ENCODE peak calls at places on chromosomes 11 and 22, in eight cellular contexts. T is GM19239; C is activated CD8-positive, alpha-beta T cell treated with anti-CD3 and anti-CD28 coated beads, Interleukin-2, amount 10 ng/mL, durations not matched to agents 7 days and 5 days; X is astrocyte of the hippocampus; H is HepG2; G is activated CD8-positive, alpha-beta memory T cell treated with anti-CD3 and anti-CD28 coated beads for 4 hours; B is CD8-positive, alpha-beta T cell; N is mucosa of gallbladder. L is an unnamed sample.

GRCh38 chr11:61966673-61967176 is 709 bp downstream of the FTH1 start:
- DNase-seq in T (no peak), C (peak), X (peak), H (no peak), G (no peak), B (peak), N (no peak), L (no peak)

GRCh38 chr11:17221968-17222367 is 14.2 kb upstream of the PIK3C2A start:
- DNase-seq in T (no peak), C (no peak), X (peak), H (no peak), G (no peak), B (no peak), N (no peak), L (no peak)

GRCh38 chr11:20367313-20367948 is 3.9 kb downstream of the HTATIP2 start:
- DNase-seq in T (no peak), C (peak), X (peak), H (peak), G (peak), B (no peak), N (peak), L (no peak)

GRCh38 chr22:23837911-23838685 is 708 bp downstream of the DERL3 start:
- DNase-seq in T (no peak), C (no peak), X (no peak), H (no peak), G (no peak), B (no peak), N (no peak), L (no peak)

GRCh38 chr11:120305286-120305685 is 19.8 kb upstream of the TLCD5 start:
- DNase-seq in T (no peak), C (no peak), X (no peak), H (no peak), G (no peak), B (no peak), N (peak), L (no peak)

GRCh38 chr11:59616396-59616982 is 915 bp upstream of the OSBP start:
- DNase-seq in T (no peak), C (no peak), X (no peak), H (peak), G (no peak), B (no peak), N (no peak), L (no peak)

GRCh38 chr11:8293171-8293570 is 29.5 kb upstream of the LMO1 start:
- DNase-seq in T (no peak), C (no peak), X (no peak), H (no peak), G (no peak), B (no peak), N (no peak), L (no peak)

GRCh38 chr22:30868663-30869385 is 99.8 kb downstream of the MORC2 start:
- DNase-seq in T (no peak), C (no peak), X (peak), H (no peak), G (no peak), B (no peak), N (no peak), L (no peak)

GRCh38 chr11:123454060-123454651 is 24.1 kb downstream of the GRAMD1B start:
- DNase-seq in T (no peak), C (peak), X (peak), H (no peak), G (peak), B (peak), N (peak), L (no peak)

GRCh38 chr11:33259869-33260268 is 2.7 kb downstream of the HIPK3 start:
- DNase-seq in T (no peak), C (no peak), X (no peak), H (no peak), G (no peak), B (no peak), N (no peak), L (no peak)

GRCh38 chr22:40637181-40638150 is 947 bp upstream of the MRTFA start:
- DNase-seq in T (no peak), C (peak), X (no peak), H (no peak), G (peak), B (no peak), N (no peak), L (no peak)

GRCh38 chr11:68343761-68344256 is 31.4 kb downstream of the LRP5 start:
- DNase-seq in T (no peak), C (no peak), X (no peak), H (peak), G (no peak), B (no peak), N (peak), L (peak)

GRCh38 chr22:36160499-36160942 is at the start of gene APOL3:
- DNase-seq in T (no peak), C (peak), X (peak), H (no peak), G (no peak), B (peak), N (peak), L (peak)

GRCh38 chr22:46626911-46627805 is 7.0 kb downstream of the GRAMD4 start:
- DNase-seq in T (no peak), C (no peak), X (no peak), H (no peak), G (no peak), B (no peak), N (no peak), L (no peak)

GRCh38 chr11:124669193-124669592 is 4.3 kb downstream of the SIAE start:
- DNase-seq in T (peak), C (peak), X (peak), H (peak), G (peak), B (peak), N (peak), L (peak)

GRCh38 chr11:44268073-44268806 is 41.7 kb downstream of the ALX4 start:
- DNase-seq in T (no peak), C (no peak), X (no peak), H (no peak), G (no peak), B (no peak), N (no peak), L (no peak)

GRCh38 chr11:125300791-125301218 is 136.3 kb downstream of the PKNOX2 start:
- DNase-seq in T (no peak), C (no peak), X (peak), H (no peak), G (no peak), B (no peak), N (no peak), L (peak)

GRCh38 chr11:67564230-67564629 is 19.4 kb upstream of the GSTP1 start:
- DNase-seq in T (no peak), C (no peak), X (no peak), H (no peak), G (no peak), B (no peak), N (no peak), L (no peak)

GRCh38 chr11:127054153-127054552 is 53.6 kb upstream of the KIRREL3 start:
- DNase-seq in T (no peak), C (no peak), X (no peak), H (no peak), G (no peak), B (no peak), N (no peak), L (no peak)

GRCh38 chr11:19697721-19698121 is 14.9 kb upstream of the NAV2 start:
- DNase-seq in T (no peak), C (no peak), X (no peak), H (no peak), G (no peak), B (no peak), N (no peak), L (peak)

GRCh38 chr11:118933486-118933885 is 7.8 kb upstream of the BCL9L start:
- DNase-seq in T (no peak), C (no peak), X (no peak), H (no peak), G (no peak), B (no peak), N (no peak), L (no peak)

GRCh38 chr22:49961601-49962011 is 1.0 kb downstream of the PIM3 start:
- DNase-seq in T (no peak), C (no peak), X (peak), H (no peak), G (no peak), B (peak), N (no peak), L (no peak)

GRCh38 chr11:68016904-68017817 is 7.0 kb downstream of the ALDH3B1 start:
- DNase-seq in T (no peak), C (no peak), X (no peak), H (peak), G (no peak), B (no peak), N (no peak), L (no peak)

GRCh38 chr11:11992257-11992690 is 16.2 kb downstream of the DKK3 start:
- DNase-seq in T (no peak), C (no peak), X (peak), H (peak), G (no peak), B (no peak), N (no peak), L (no peak)

GRCh38 chr22:35154937-35155387 is 89.0 kb downstream of the ISX start:
- DNase-seq in T (peak), C (peak), X (peak), H (peak), G (no peak), B (no peak), N (peak), L (peak)

GRCh38 chr11:110522456-110522855 is 92.7 kb downstream of the FDX1 start:
- DNase-seq in T (no peak), C (no peak), X (no peak), H (no peak), G (no peak), B (no peak), N (no peak), L (no peak)

GRCh38 chr11:7666292-7666866 is 6.9 kb downstream of the CYB5R2 start:
- DNase-seq in T (no peak), C (no peak), X (no peak), H (no peak), G (no peak), B (no peak), N (no peak), L (no peak)

GRCh38 chr11:56948991-56949390 is 39.7 kb upstream of the OR5AK2 start:
- DNase-seq in T (no peak), C (no peak), X (no peak), H (no peak), G (no peak), B (no peak), N (no peak), L (no peak)

GRCh38 chr22:49284389-49284788 is 543.3 kb downstream of the BRD1 start:
- DNase-seq in T (no peak), C (no peak), X (no peak), H (no peak), G (no peak), B (no peak), N (no peak), L (no peak)

GRCh38 chr11:73157141-73158010 is 15.3 kb upstream of the FCHSD2 start:
- DNase-seq in T (no peak), C (no peak), X (peak), H (peak), G (no peak), B (no peak), N (peak), L (no peak)

GRCh38 chr11:115042002-115042401 is 363.7 kb downstream of the NXPE2 start:
- DNase-seq in T (no peak), C (no peak), X (no peak), H (no peak), G (no peak), B (no peak), N (no peak), L (no peak)

GRCh38 chr22:22706253-22706940 is 62.0 kb downstream of the GGTLC2 start:
- DNase-seq in T (no peak), C (no peak), X (no peak), H (no peak), G (no peak), B (peak), N (no peak), L (no peak)

GRCh38 chr11:95925011-95925410 is 1.1 kb upstream of the MTMR2 start:
- DNase-seq in T (no peak), C (no peak), X (peak), H (peak), G (no peak), B (no peak), N (no peak), L (no peak)

GRCh38 chr11:115276182-115276581 is 228.0 kb downstream of the CADM1 start:
- DNase-seq in T (no peak), C (no peak), X (no peak), H (no peak), G (no peak), B (no peak), N (no peak), L (no peak)

GRCh38 chr11:3722100-3722499 is 50.9 kb upstream of the CHRNA10 start:
- DNase-seq in T (no peak), C (no peak), X (no peak), H (no peak), G (no peak), B (no peak), N (no peak), L (no peak)

GRCh38 chr11:14230407-14230806 is 128.6 kb downstream of the RRAS2 start:
- DNase-seq in T (no peak), C (no peak), X (no peak), H (no peak), G (no peak), B (no peak), N (no peak), L (no peak)